ENCODE peak calls at places on chromosomes 16 and 17, in four cellular contexts. G is WTC11, K is K562, O is HepG2. X is an unnamed sample.

GRCh38 chr16:1786242-1787055 is 3.7 kb downstream of the NUBP2 start:
- DNase-seq in G (peak), O (no peak), K (no peak), X (no peak)

GRCh38 chr17:73338050-73338491 is 26.3 kb upstream of the CDC42EP4 start:
- DNase-seq in K (no peak), G (no peak), O (no peak), X (no peak)

GRCh38 chr17:37031493-37032083 is 82.8 kb downstream of the AATF start:
- DNase-seq in G (no peak), K (no peak), O (no peak), X (no peak)

GRCh38 chr17:68497885-68498319 is 14.3 kb upstream of the PRKAR1A start:
- DNase-seq in G (no peak), K (no peak), O (no peak), X (no peak)

GRCh38 chr17:11598274-11599221 is at the start of gene DNAH9:
- DNase-seq in O (peak), K (peak), G (peak), X (no peak)

GRCh38 chr16:54342966-54343365 is 56.4 kb upstream of the IRX3 start:
- DNase-seq in G (no peak), K (no peak), O (no peak), X (no peak)

GRCh38 chr17:41793749-41794602 is 7.5 kb upstream of the JUP start:
- DNase-seq in K (no peak), G (peak), O (peak), X (no peak)

GRCh38 chr16:66940236-66940635 is 4.9 kb downstream of the CES2 start:
- DNase-seq in G (no peak), O (no peak), K (no peak), X (no peak)

GRCh38 chr16:25707553-25707952 is 15.8 kb downstream of the HS3ST4 start:
- DNase-seq in G (no peak), O (no peak), K (no peak), X (no peak)

GRCh38 chr17:40530531-40530987 is 29.1 kb upstream of the TNS4 start:
- DNase-seq in O (no peak), G (peak), K (no peak), X (no peak)

GRCh38 chr16:87303431-87303930 is 13.7 kb downstream of the C16orf95 start:
- DNase-seq in G (no peak), O (peak), K (peak), X (no peak)

GRCh38 chr17:22251493-22251892 is 559.2 kb downstream of the KCNJ18 start:
- DNase-seq in G (no peak), O (no peak), K (no peak), X (no peak)

GRCh38 chr16:53048139-53048915 is 4.4 kb downstream of the CHD9NB start:
- DNase-seq in G (no peak), K (no peak), O (peak), X (no peak)

GRCh38 chr17:39057807-39058206 is 90.6 kb upstream of the FBXO47 start:
- DNase-seq in K (no peak), G (no peak), O (no peak), X (no peak)

GRCh38 chr17:76582660-76583059 is 3.0 kb downstream of the ST6GALNAC2 start:
- DNase-seq in G (no peak), K (no peak), O (no peak), X (no peak)

GRCh38 chr17:45172541-45173286 is 11.0 kb downstream of the HEXIM2 start:
- DNase-seq in G (peak), O (peak), K (no peak), X (no peak)

GRCh38 chr17:6753006-6753445 is 2.8 kb upstream of the XAF1 start:
- DNase-seq in O (peak), G (peak), K (no peak), X (no peak)

GRCh38 chr17:2926019-2926650 is 129.9 kb downstream of the RAP1GAP2 start:
- DNase-seq in G (no peak), O (no peak), K (no peak), X (no peak)

GRCh38 chr17:2058521-2059124 is 3.7 kb downstream of the HIC1 start:
- DNase-seq in G (peak), K (no peak), O (no peak), X (peak)

DNA sequence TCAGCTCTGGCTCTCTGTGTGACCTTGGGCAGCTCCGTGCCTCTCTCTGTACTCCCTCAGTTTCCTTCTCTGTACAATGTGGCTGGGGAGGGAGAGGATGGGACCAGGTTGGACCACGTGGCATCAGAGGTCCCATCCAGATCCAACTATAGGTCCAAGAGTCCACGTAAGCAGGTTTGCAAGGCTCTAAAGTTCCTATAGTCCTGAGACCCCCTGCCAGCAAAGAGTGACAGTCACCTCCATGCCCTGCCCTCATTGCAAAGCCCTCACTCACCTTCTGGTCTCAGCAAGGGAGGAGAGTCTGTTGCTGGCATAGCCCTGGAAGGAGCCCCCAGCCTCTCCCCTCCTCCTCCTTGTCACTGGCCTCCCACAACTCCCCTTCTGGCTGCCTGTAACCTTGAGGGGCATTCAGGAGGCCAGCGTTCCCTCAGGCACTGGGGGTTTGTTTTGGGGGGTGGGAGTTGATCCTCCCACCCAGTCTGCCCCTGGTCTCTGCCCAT is 6.1 kb upstream of the DRC7 start:
- DNase-seq in O (no peak), K (no peak), G (no peak), X (no peak)
- TF ChIP-seq ELF4 in O (no peak), K (no peak), G (no peak), X (no peak)

GRCh38 chr17:34668206-34668605 is 88.8 kb downstream of the TMEM132E start:
- DNase-seq in O (no peak), G (no peak), K (no peak), X (no peak)

GRCh38 chr17:34665150-34665802 is 85.9 kb downstream of the TMEM132E start:
- DNase-seq in K (no peak), G (peak), O (no peak), X (no peak)

GRCh38 chr17:34667656-34668055 is 88.3 kb downstream of the TMEM132E start:
- DNase-seq in G (no peak), O (no peak), K (no peak), X (no peak)

GRCh38 chr17:34663714-34664113 is 84.3 kb downstream of the TMEM132E start:
- DNase-seq in O (no peak), K (no peak), G (no peak), X (no peak)

DNA sequence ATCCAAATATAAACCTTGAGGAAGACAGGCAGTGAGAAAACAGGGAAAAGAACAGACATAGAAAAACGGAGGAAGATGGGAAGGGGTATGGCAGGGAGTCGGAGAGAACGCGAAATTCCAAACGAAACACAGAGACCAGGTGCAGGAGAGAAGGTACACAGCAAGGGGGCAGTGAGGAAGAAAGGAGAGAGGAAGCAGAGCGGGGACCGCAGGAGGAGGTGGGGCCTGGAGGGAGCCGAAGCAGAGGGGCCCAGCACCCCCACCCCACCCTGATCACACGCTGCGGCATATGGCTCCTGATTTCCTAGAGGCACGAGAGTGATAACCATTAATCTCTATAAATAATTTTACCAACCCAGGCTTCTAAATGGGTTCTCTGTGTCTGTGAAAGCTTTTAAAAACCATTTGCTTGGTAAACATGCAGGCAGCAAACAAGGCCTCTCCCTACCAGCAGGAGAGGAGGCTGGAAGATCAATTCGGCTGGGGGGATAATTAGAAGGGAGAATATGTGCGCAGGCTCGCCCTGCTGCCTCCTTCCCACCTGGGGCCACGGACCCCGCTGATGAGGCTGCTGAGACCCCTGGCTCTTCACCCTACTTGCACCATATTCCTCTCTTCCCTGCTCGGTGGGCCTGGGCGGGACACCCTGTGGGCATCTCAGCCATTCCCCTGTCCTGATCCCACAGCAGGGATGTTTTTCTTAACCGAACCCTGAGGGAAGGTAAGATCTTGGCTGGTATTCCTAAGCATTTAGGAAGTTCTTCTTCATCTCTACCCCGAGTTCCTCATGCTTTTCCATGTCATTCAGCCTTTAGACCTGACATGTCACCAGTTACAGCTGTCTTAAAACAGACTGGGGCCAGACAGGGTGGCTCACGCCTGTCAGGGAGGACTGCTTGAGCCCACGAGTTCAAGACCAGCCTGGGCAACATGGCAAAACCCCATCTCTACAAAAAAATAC is 86.7 kb downstream of the TMEM132E start:
- DNase-seq in K (no peak), G (peak), O (no peak), X (no peak)
- TF ChIP-seq ELF4 in K (no peak), G (no peak), O (no peak), X (no peak)

GRCh38 chr16:89317729-89318429 is 100.4 kb downstream of the ZNF778 start:
- DNase-seq in O (no peak), G (no peak), K (no peak), X (no peak)

GRCh38 chr16:89315791-89316581 is 98.5 kb downstream of the ZNF778 start:
- DNase-seq in K (no peak), G (no peak), O (peak), X (no peak)

GRCh38 chr16:89315271-89315670 is 97.8 kb downstream of the ZNF778 start:
- DNase-seq in G (no peak), K (no peak), O (no peak), X (no peak)

GRCh38 chr16:89317101-89317671 is 99.7 kb downstream of the ZNF778 start:
- DNase-seq in G (no peak), O (no peak), K (no peak), X (no peak)

GRCh38 chr16:89316701-89317100 is 99.2 kb downstream of the ZNF778 start:
- DNase-seq in G (no peak), O (no peak), K (no peak), X (no peak)
- TF ChIP-seq ELF4 in G (no peak), O (no peak), K (no peak), X (no peak)

GRCh38 chr17:12842936-12843335 is 53.6 kb downstream of the ARHGAP44 start:
- DNase-seq in G (no peak), K (no peak), O (no peak), X (no peak)
- TF ChIP-seq ELF4 in G (no peak), K (no peak), O (no peak), X (no peak)

GRCh38 chr16:9000664-9001063 is 37.0 kb upstream of the USP7 start:
- DNase-seq in O (no peak), K (no peak), G (no peak), X (no peak)

GRCh38 chr16:9004183-9004582 is 40.5 kb upstream of the USP7 start:
- DNase-seq in G (no peak), O (no peak), K (no peak), X (no peak)

GRCh38 chr16:9002042-9002441 is 38.3 kb upstream of the USP7 start:
- DNase-seq in G (no peak), O (no peak), K (no peak), X (no peak)

GRCh38 chr16:9003763-9004162 is 40.1 kb upstream of the USP7 start:
- DNase-seq in K (no peak), G (no peak), O (no peak), X (no peak)

GRCh38 chr16:9003322-9003721 is 39.6 kb upstream of the USP7 start:
- DNase-seq in O (no peak), K (no peak), G (no peak), X (no peak)
- TF ChIP-seq ELF4 in O (no peak), K (no peak), G (no peak), X (no peak)

DNA sequence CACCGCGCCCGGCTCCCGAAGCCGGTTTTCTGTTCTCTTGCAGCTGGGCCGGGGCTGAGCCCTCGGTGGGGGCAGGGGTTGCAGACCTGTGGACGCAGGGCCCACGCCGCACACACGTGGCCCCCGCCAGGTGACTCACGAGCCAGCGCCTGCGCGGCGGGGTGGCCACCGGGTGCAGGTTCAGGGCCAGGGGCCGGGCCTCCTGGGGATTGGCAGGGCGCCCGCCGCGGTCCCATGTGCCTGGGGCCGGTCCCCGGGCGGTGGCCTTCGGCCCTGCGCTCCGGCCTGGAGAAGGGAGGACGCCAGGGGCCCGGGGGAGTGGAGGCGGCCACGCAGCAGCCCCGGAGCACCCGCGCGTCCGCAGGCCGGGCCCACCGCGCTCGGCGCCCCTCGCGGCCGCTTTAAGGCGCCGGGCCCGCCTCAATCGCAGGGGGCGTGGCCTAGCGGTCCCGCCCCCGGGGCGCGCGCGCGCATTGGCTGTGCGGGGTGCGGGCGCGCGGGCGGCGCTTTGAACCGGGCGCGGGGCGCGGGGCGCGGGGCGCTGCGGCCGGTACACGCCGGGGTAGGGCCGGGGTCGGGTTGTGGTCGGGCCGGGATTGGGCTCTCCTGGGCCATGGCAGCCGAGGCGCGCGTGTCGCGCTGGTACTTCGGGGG is at the start of gene SLC25A10:
- DNase-seq in K (peak), O (peak), G (peak), X (peak)
- TF ChIP-seq ELF4 in K (no peak), O (no peak), G (no peak), X (no peak)

GRCh38 chr16:84617068-84617630 is 729 bp downstream of the COTL1 start:
- DNase-seq in K (peak), G (peak), O (no peak), X (peak)
- TF ChIP-seq ELF4 in K (no peak), G (no peak), O (no peak), X (no peak)

GRCh38 chr16:62077998-62078397 is 41.8 kb upstream of the CDH8 start:
- DNase-seq in G (peak), K (no peak), O (no peak), X (peak)
- TF ChIP-seq ELF4 in G (no peak), K (no peak), O (no peak), X (no peak)

DNA sequence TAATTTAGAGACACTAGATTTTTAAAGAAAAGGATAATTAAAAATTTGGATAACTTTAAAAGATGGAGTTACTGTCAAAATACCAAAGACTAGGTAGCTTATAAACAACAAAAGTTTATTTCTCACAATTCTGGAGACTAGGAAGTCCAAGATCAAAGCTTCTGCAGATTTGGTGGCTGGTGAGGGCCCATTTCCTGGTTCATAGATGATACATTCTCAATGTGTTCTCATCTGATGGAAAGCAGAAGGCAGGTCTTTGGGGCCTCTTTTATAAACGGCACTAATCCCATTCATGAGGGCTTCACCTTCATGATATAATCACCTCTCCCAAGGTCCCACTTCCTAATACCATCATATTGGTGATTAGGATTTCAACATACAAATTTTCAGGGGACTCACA is 33.7 kb downstream of the NLK start:
- DNase-seq in G (no peak), K (no peak), O (no peak), X (no peak)
- TF ChIP-seq ELF4 in G (no peak), K (no peak), O (no peak), X (no peak)

GRCh38 chr17:21170829-21171228 is 43.1 kb downstream of the TMEM11 start:
- DNase-seq in K (no peak), O (no peak), G (no peak), X (no peak)
- TF ChIP-seq ELF4 in K (no peak), O (no peak), G (no peak), X (no peak)